ENCODE peak calls at places on chromosomes 7 and 10, in ten cellular contexts. S is IMR-90; V is B cell; O is sigmoid colon; A is transverse colon; K is left lung; Q is GM23338; M is CD8-positive, alpha-beta T cell; U is MCF 10A; Y is A549. C is an unnamed sample.
A peak's percentile ranks its signal among the peaks of the same experiment; 100 is the strongest.

GRCh38 chr7:116193329-116194087 is 16.8 kb upstream of the TES start:
- DNase-seq in S (no peak), V (no peak), O (no peak), A (no peak), K (no peak), Q (no peak), M (no peak), U (no peak), Y (no peak), C (no peak)

GRCh38 chr10:51640120-51640819 is 59.1 kb downstream of the CSTF2T start:
- DNase-seq in S (no peak), V (no peak), O (no peak), A (no peak), K (no peak), Q (no peak), M (no peak), U (no peak), Y (no peak), C (no peak)

GRCh38 chr7:151361193-151361959 is 19.8 kb downstream of the NUB1 start:
- DNase-seq in S (peak; percentile 49), V (no peak), O (peak; percentile 57), A (no peak), K (no peak), Q (no peak), M (no peak), U (no peak), Y (no peak), C (no peak)

GRCh38 chr7:151342811-151343210 is 1.2 kb downstream of the NUB1 start:
- DNase-seq in S (no peak), V (no peak), O (no peak), A (no peak), K (no peak), Q (no peak), M (no peak), U (no peak), Y (no peak), C (no peak)

GRCh38 chr10:31353574-31353973 is 34.6 kb downstream of the ZEB1 start:
- DNase-seq in S (peak; percentile 76), V (no peak), O (no peak), A (no peak), K (no peak), Q (peak; percentile 7), M (no peak), U (peak; percentile 67), Y (peak; percentile 53), C (no peak)

GRCh38 chr7:29017666-29018065 is 59.5 kb upstream of the TRIL start:
- DNase-seq in S (peak; percentile 6), V (no peak), O (no peak), A (no peak), K (no peak), Q (no peak), M (no peak), U (peak; percentile 6), Y (no peak), C (no peak)

GRCh38 chr7:44531421-44532380 is 9.4 kb downstream of the NPC1L1 start:
- DNase-seq in S (no peak), V (peak; percentile 15), O (no peak), A (no peak), K (no peak), Q (no peak), M (no peak), U (no peak), Y (no peak), C (no peak)

GRCh38 chr10:117545141-117546019 is 2.8 kb downstream of the EMX2 start:
- DNase-seq in S (no peak), V (no peak), O (no peak), A (no peak), K (no peak), Q (peak; percentile 58), M (no peak), U (no peak), Y (no peak), C (no peak)

DNA sequence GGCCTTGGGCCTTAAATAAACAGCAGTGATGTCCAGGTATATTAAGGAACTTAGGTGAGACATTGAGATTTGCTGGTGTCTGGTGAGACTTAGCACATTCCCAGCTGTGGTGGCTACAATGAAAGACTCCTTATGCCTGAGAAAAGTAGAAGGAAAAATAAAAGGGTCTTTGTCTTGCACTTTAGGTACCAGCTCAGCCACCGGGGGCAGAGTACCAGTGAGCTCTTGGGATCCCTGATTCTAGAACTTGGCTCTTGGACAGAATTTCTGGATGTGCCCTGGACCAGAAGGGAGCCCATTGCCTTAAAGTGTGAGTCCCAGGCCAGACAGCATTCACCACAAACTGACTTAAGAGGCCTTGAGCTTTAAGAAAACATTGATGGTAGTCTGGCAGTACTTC is 1038.7 kb downstream of the SORCS3 start:
- DNase-seq in S (no peak), V (no peak), O (no peak), A (no peak), K (no peak), Q (peak; percentile 57), M (no peak), U (no peak), Y (no peak), C (no peak)
- TF ChIP-seq CTCF in S (no peak), V (no peak), O (no peak), A (no peak), K (no peak), Q (peak; percentile 45), M (no peak), U (no peak), Y (no peak), C (peak; percentile 50)

GRCh38 chr10:132722391-132722790 is 63.6 kb downstream of the NKX6-2 start:
- DNase-seq in S (no peak), V (no peak), O (no peak), A (no peak), K (no peak), Q (no peak), M (no peak), U (no peak), Y (no peak), C (no peak)

GRCh38 chr10:132724436-132724835 is 61.5 kb downstream of the NKX6-2 start:
- DNase-seq in S (peak; percentile 72), V (no peak), O (no peak), A (no peak), K (no peak), Q (no peak), M (no peak), U (no peak), Y (no peak), C (no peak)

GRCh38 chr10:132725202-132725601 is 60.7 kb downstream of the NKX6-2 start:
- DNase-seq in S (no peak), V (no peak), O (no peak), A (no peak), K (no peak), Q (no peak), M (no peak), U (no peak), Y (no peak), C (no peak)

GRCh38 chr10:132721725-132722124 is 64.2 kb downstream of the NKX6-2 start:
- DNase-seq in S (peak; percentile 49), V (no peak), O (no peak), A (no peak), K (no peak), Q (no peak), M (no peak), U (no peak), Y (no peak), C (no peak)

DNA sequence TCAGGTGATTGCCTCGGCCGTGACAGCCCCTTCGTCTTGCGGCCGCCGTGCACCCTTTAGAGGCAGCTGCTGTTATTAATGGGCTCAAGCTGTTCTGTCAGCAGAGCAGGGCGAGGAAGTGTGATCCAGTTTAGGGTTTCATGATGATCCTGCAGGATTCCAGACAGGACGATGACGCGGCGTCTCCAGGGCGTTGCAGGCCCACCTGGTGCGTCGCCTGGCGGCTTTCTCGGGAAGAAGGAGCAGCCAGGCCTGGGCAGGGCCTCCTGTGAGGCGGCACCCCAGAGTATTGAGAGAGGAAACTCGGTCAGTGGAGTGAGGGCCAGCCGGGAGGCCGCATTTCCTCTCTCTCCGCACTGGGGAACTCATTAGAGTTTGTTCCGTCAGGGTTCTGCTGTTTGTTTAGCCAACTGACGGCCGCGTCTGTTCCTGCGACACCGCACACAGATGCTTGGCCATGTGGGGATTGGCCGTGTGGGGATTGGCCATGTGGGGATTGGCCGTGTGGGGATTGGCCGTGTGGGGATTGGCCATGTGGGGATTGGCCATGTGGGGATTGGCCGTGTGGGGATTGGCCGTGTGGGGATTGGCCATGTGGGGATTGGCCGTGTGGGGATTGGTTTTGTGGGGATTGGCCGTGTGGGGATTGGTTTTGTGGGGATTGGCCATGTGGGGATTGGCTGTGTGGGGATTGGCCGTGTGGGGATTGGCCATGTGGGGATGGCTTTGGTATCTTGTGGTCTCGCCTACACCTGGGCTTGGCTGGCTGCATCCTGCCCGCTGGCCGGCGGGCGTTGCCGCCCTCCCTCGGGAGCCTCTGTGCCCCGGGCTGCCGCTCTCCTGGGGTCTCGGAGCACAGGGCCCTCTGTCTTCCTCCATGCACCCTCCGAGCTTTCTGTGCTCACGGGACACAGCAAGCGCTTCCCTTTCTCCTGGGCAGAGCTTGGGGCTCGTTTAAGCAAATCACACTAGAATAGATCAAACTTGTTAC is 62.7 kb downstream of the NKX6-2 start:
- DNase-seq in S (no peak), V (no peak), O (no peak), A (no peak), K (no peak), Q (no peak), M (no peak), U (no peak), Y (no peak), C (no peak)
- TF ChIP-seq CTCF in S (no peak), V (no peak), O (no peak), A (no peak), K (no peak), Q (no peak), M (no peak), U (no peak), Y (no peak), C (no peak)

GRCh38 chr10:43137971-43138756 is at the start of gene CSGALNACT2:
- DNase-seq in S (peak; percentile 86), V (peak; percentile 97), O (peak; percentile 92), A (peak; percentile 90), K (peak; percentile 89), Q (peak; percentile 80), M (peak; percentile 93), U (peak; percentile 85), Y (peak; percentile 82), C (peak; percentile 84)
- TF ChIP-seq CTCF in S (peak; percentile 5), V (peak; percentile 5), O (no peak), A (no peak), K (no peak), Q (no peak), M (no peak), U (no peak), Y (no peak), C (no peak)

GRCh38 chr10:132320776-132321469 is 11.1 kb upstream of the LRRC27 start:
- DNase-seq in S (no peak), V (no peak), O (no peak), A (no peak), K (peak; percentile 29), Q (no peak), M (no peak), U (no peak), Y (peak; percentile 73), C (no peak)

GRCh38 chr10:132321726-132322125 is 10.3 kb upstream of the LRRC27 start:
- DNase-seq in S (no peak), V (no peak), O (peak; percentile 50), A (no peak), K (peak; percentile 17), Q (no peak), M (no peak), U (no peak), Y (no peak), C (no peak)

GRCh38 chr10:132325969-132326889 is 5.8 kb upstream of the LRRC27 start:
- DNase-seq in S (no peak), V (no peak), O (peak; percentile 35), A (no peak), K (peak; percentile 19), Q (no peak), M (no peak), U (no peak), Y (no peak), C (no peak)

GRCh38 chr10:132319853-132320669 is 11.9 kb upstream of the LRRC27 start:
- DNase-seq in S (peak; percentile 92), V (no peak), O (no peak), A (no peak), K (peak; percentile 52), Q (no peak), M (no peak), U (peak; percentile 91), Y (peak; percentile 92), C (no peak)

DNA sequence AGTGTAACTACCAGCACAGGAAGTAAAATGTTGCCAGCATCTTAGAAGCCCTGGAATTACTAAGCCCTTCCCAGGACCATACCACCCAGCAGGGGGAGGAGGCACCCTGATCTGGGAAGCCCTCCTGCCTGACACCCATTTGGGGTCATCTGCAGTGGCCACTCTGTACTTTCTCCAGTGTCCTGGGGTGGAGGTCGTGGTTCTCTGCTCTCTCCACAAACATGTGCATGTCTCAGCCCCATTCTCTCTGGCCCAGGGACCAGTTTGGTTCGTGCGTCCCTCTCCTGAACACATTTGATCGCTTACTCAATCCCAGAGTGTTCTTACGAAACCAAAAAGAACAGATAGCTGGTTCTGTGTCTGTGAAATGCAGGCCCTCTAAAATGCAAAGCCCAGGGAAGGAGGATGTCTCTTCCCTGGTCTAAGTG is 9.4 kb upstream of the LRRC27 start:
- DNase-seq in S (peak; percentile 30), V (no peak), O (peak; percentile 52), A (no peak), K (peak; percentile 29), Q (peak; percentile 28), M (no peak), U (peak; percentile 90), Y (peak; percentile 63), C (no peak)
- TF ChIP-seq CTCF in S (peak; percentile 26), V (no peak), O (no peak), A (no peak), K (no peak), Q (no peak), M (no peak), U (peak; percentile 23), Y (no peak), C (no peak)